ENCODE peak calls at places on chromosome 14, in six cellular contexts. Y is GM23338, P is K562, S is PC-3, L is fibroblast of lung, R is HCT116. M is an unnamed sample.

GRCh38 chr14:90419200-90419599 is 22.4 kb downstream of the CALM1 start:
- DNase-seq in Y (no peak), P (no peak), S (peak; percentile 100), L (peak; percentile 97), R (peak; percentile 47), M (peak; percentile 95)

GRCh38 chr14:97978336-97978735 is 1181.2 kb downstream of the VRK1 start:
- DNase-seq in Y (peak; percentile 81), P (no peak), S (peak; percentile 68), L (peak; percentile 72), R (peak; percentile 6), M (peak; percentile 85)

GRCh38 chr14:68771631-68772030 is 21.2 kb downstream of the ZFP36L1 start:
- DNase-seq in Y (no peak), P (no peak), S (no peak), L (no peak), R (no peak), M (no peak)

GRCh38 chr14:82951171-82951570 is 1417.5 kb upstream of the SEL1L start:
- DNase-seq in Y (peak; percentile 59), P (no peak), S (no peak), L (no peak), R (no peak), M (no peak)

GRCh38 chr14:28751467-28752058 is 15.0 kb upstream of the FOXG1 start:
- DNase-seq in Y (peak; percentile 88), P (peak; percentile 16), S (peak; percentile 81), L (peak; percentile 59), R (peak; percentile 7), M (peak; percentile 73)

GRCh38 chr14:64645220-64645891 is 58.9 kb upstream of the PLEKHG3 start:
- DNase-seq in Y (peak; percentile 97), P (no peak), S (no peak), L (peak; percentile 98), R (no peak), M (peak; percentile 98)

GRCh38 chr14:106737025-106737424 is 1210.6 kb downstream of the TMEM121 start:
- DNase-seq in Y (no peak), P (no peak), S (no peak), L (no peak), R (no peak), M (no peak)

GRCh38 chr14:65872536-65872935 is 460.0 kb downstream of the FUT8 start:
- DNase-seq in Y (no peak), P (no peak), S (no peak), L (peak; percentile 23), R (no peak), M (peak; percentile 43)

GRCh38 chr14:38944691-38945090 is 158.3 kb downstream of the SEC23A start:
- DNase-seq in Y (no peak), P (no peak), S (no peak), L (no peak), R (no peak), M (no peak)

GRCh38 chr14:54796961-54797360 is 105.7 kb downstream of the GCH1 start:
- DNase-seq in Y (no peak), P (no peak), S (peak; percentile 78), L (peak; percentile 80), R (no peak), M (peak; percentile 82)

GRCh38 chr14:38721822-38722431 is 381.1 kb downstream of the SEC23A start:
- DNase-seq in Y (peak; percentile 87), P (peak; percentile 22), S (peak; percentile 81), L (peak; percentile 34), R (peak; percentile 40), M (peak; percentile 68)

GRCh38 chr14:63852271-63852816 is 460 bp upstream of the SYNE2 start:
- DNase-seq in Y (peak; percentile 81), P (no peak), S (no peak), L (peak; percentile 34), R (no peak), M (peak; percentile 45)

GRCh38 chr14:101838476-101838875 is 77.0 kb downstream of the PPP2R5C start:
- DNase-seq in Y (no peak), P (no peak), S (no peak), L (no peak), R (no peak), M (no peak)

GRCh38 chr14:106586098-106586704 is 1059.8 kb downstream of the TMEM121 start:
- DNase-seq in Y (peak; percentile 1), P (peak; percentile 53), S (no peak), L (no peak), R (no peak), M (no peak)

GRCh38 chr14:50064993-50065392 is 51.4 kb downstream of the VCPKMT start:
- DNase-seq in Y (no peak), P (no peak), S (no peak), L (peak; percentile 26), R (no peak), M (peak; percentile 68)

GRCh38 chr14:88477513-88478250 is 77.1 kb downstream of the PTPN21 start:
- DNase-seq in Y (no peak), P (no peak), S (no peak), L (no peak), R (no peak), M (peak; percentile 36)

GRCh38 chr14:54659365-54659764 is 92.4 kb downstream of the SAMD4A start:
- DNase-seq in Y (no peak), P (no peak), S (peak; percentile 100), L (no peak), R (no peak), M (no peak)

GRCh38 chr14:43735926-43736325 is 771.2 kb downstream of the FSCB start:
- DNase-seq in Y (no peak), P (no peak), S (no peak), L (no peak), R (no peak), M (no peak)

GRCh38 chr14:68882235-68882634 is 89.4 kb upstream of the ZFP36L1 start:
- DNase-seq in Y (no peak), P (no peak), S (no peak), L (no peak), R (no peak), M (no peak)

GRCh38 chr14:24259282-24260025 is 3.5 kb downstream of the TGM1 start:
- DNase-seq in Y (no peak), P (peak; percentile 14), S (peak; percentile 56), L (peak; percentile 68), R (no peak), M (peak; percentile 21)

GRCh38 chr14:35215110-35215872 is 76.9 kb upstream of the PSMA6 start:
- DNase-seq in Y (peak; percentile 63), P (no peak), S (peak; percentile 63), L (peak; percentile 71), R (peak; percentile 38), M (peak; percentile 67)

DNA sequence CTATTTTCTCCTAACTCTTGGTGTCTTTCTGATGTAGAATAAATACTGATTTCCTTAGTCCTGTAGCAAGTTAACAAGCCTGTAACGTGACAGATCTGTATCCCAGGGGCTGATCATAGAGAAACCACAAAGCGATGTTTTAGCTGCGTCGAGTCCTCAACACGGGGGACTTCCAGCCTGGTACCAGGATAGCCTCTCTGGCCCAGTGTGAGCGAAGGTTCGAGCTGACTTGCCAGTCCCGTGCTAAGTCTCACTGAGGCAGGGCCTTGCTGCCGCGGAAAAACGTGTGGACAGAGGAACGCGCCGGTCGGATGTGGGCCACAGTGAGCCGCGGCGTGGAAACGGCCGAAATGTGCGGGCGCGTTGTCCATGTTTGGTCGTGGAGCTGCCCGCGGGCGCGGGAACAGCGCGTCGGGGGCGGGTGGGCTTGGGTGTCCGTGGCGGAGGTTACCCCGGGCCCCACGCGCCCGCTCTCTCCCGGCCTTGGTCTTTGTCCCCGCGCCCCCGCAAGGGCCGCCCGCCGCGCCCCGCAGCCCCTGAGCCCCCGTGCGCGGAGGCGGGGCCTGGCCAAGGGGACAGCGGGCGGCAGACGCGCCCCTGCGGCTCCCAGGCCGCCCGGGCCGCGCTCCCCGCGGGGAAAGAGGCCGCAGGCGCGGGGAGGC is 531 bp upstream of the EML1 start:
- DNase-seq in Y (peak; percentile 44), P (no peak), S (no peak), L (peak; percentile 29), R (no peak), M (peak; percentile 66)
- TF ChIP-seq EZH2 in Y (peak; percentile 19), P (no peak), S (no peak), L (no peak), R (no peak), M (no peak)

GRCh38 chr14:36659822-36660735 is 1.6 kb upstream of the PAX9 start:
- DNase-seq in Y (peak; percentile 62), P (no peak), S (no peak), L (no peak), R (no peak), M (no peak)
- TF ChIP-seq EZH2 in Y (peak; percentile 91), P (no peak), S (no peak), L (peak; percentile 73), R (no peak), M (peak; percentile 60)

DNA sequence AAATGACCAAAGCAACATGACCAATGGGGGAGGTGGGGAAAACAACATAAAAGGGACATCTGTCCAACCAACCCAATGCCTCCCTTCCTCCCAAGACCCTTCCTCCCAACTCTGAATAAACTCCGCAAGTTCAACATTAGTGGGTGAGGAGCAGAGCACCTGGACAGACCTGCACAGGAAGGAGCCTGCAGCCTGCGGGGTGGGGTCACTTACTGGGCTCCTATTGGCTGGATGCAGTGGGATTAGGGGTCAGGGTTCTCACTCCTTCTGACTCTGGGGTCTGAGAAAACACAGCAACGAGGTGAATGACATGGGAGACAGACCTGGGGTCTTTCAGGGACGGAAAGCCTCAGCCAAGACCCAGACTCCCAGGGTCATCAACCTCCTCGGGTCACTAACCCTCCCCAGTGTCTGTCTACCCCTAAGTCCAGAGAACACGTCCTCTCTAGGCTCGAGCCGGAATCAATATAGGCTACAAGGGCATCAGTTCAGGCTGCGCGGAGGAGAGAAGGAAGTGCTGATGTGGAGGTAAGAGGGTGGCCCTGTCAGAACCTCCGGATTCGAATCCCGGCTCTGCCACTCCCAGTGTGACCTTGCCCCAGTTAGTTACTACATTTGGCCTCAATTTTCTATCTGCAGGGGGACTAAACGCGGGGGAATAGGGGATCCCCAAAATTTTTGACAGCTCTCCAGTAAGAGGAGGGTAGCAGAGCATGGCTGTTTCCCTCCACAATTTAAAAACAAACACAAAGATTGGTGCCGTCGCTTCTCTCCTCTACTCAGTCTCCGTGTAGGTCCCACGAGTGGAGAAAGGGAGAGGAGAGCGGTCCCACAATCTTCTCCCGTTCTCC is 819 bp downstream of the NDRG2 start:
- DNase-seq in Y (peak; percentile 44), P (no peak), S (no peak), L (no peak), R (no peak), M (no peak)
- TF ChIP-seq EZH2 in Y (no peak), P (no peak), S (no peak), L (peak; percentile 93), R (no peak), M (peak; percentile 81)

GRCh38 chr14:94775082-94775874 is 5.4 kb upstream of the GSC start:
- DNase-seq in Y (peak; percentile 67), P (no peak), S (no peak), L (no peak), R (no peak), M (no peak)
- TF ChIP-seq EZH2 in Y (no peak), P (no peak), S (no peak), L (no peak), R (no peak), M (no peak)

DNA sequence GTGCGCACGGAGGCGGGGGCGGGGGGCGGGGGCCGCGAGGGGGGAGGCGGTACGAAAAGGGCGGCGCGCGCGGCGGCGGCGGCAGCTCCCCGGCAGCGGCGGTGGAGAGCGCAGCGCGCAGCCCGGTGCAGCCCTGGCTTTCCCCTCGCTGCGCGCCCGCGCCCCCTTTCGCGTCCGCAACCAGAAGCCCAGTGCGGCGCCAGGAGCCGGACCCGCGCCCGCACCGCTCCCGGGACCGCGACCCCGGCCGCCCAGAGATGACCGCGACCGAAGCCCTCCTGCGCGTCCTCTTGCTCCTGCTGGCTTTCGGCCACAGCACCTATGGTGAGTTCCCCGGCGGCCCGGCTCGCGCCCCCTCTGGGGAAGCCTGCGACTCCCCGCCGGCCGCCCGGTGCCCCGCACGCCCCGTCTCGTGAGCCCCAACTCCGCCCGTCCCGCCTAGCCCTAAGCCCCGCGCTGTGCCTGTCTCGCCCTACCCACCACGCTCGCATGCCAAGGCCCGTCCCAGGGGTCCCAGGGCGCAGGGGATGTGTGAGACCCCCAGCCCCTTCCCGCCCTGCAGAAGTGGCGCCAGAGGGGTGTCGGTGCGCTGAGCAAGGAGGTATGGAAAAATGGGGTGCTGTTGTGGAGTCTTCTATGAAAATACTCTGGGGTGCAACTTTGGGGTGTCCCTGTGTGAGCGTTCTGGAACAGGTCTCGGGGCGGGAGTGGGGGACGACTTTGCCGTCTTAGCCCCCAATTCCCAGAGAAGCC is at the start of gene DLK1:
- DNase-seq in Y (peak; percentile 67), P (peak; percentile 72), S (no peak), L (no peak), R (no peak), M (no peak)
- TF ChIP-seq EZH2 in Y (peak; percentile 60), P (no peak), S (no peak), L (peak; percentile 73), R (no peak), M (peak; percentile 65)

M was measured in GM23248.